ENCODE peak calls at places on chromosomes 16 and 17, in nine cellular contexts. T is spleen, W is GM23248, C is HAP-1, Q is stomach, B is mammary epithelial cell, Z is BJ, N is esophagus squamous epithelium, X is breast epithelium. G is an unnamed sample.
A peak's percentile ranks its signal among the peaks of the same experiment; 100 is the strongest.

GRCh38 chr17:48605991-48606891 is 1.5 kb upstream of the HOXB6 start:
- DNase-seq in T (peak; percentile 49), C (no peak), Z (no peak), W (no peak), N (no peak), Q (no peak), B (no peak), X (no peak), G (no peak)

GRCh38 chr16:48300391-48300856 is 53.1 kb upstream of the ABCC11 start:
- DNase-seq in W (peak; percentile 83), Q (no peak), Z (peak; percentile 61), N (no peak), C (no peak), X (no peak), T (no peak), B (no peak), G (no peak)

GRCh38 chr17:57099165-57099564 is 14.1 kb downstream of the AKAP1 start:
- DNase-seq in C (no peak), B (no peak), W (no peak), N (no peak), Q (no peak), T (no peak), Z (no peak), X (no peak), G (no peak)

GRCh38 chr16:74563828-74564263 is 43.1 kb downstream of the GLG1 start:
- DNase-seq in X (no peak), T (no peak), C (no peak), Q (peak; percentile 33), B (peak; percentile 50), Z (peak; percentile 28), N (no peak), W (peak; percentile 67), G (peak; percentile 57)

GRCh38 chr17:20171741-20172377 is 162.7 kb downstream of the SPECC1 start:
- DNase-seq in Q (peak; percentile 51), T (no peak), N (no peak), B (no peak), C (no peak), W (no peak), X (no peak), Z (no peak), G (peak; percentile 27)

GRCh38 chr16:81431554-81432353 is 12.9 kb upstream of the CMIP start:
- DNase-seq in T (no peak), Q (no peak), Z (peak; percentile 81), N (no peak), C (peak; percentile 68), X (no peak), W (peak; percentile 94), B (no peak), G (peak; percentile 62)

GRCh38 chr17:39181303-39181702 is 15.3 kb upstream of the ARL5C start:
- DNase-seq in T (no peak), Z (no peak), B (no peak), Q (no peak), W (no peak), C (no peak), X (no peak), N (no peak), G (no peak)

GRCh38 chr16:55832425-55832787 is 490 bp downstream of the CES1 start:
- DNase-seq in Q (no peak), W (no peak), B (no peak), T (no peak), Z (no peak), N (no peak), C (no peak), X (no peak), G (no peak)

GRCh38 chr16:49747654-49748053 is 108.3 kb downstream of the ZNF423 start:
- DNase-seq in Q (no peak), C (no peak), W (no peak), N (no peak), Z (no peak), B (no peak), T (no peak), X (no peak), G (no peak)

GRCh38 chr16:73083271-73083670 is 35.3 kb upstream of the ZFHX3 start:
- DNase-seq in W (no peak), B (no peak), Q (no peak), N (no peak), T (no peak), C (no peak), Z (no peak), X (no peak), G (no peak)

GRCh38 chr16:59154295-59154694 is 420.2 kb upstream of the GOT2 start:
- DNase-seq in B (no peak), X (no peak), C (no peak), Q (no peak), N (no peak), Z (no peak), W (no peak), T (no peak), G (no peak)

GRCh38 chr16:17211797-17212196 is 259.0 kb downstream of the XYLT1 start:
- DNase-seq in N (no peak), B (no peak), X (no peak), Q (no peak), W (peak; percentile 17), Z (no peak), C (no peak), T (no peak), G (no peak)

GRCh38 chr17:49779730-49780220 is 8.7 kb upstream of the KAT7 start:
- DNase-seq in N (no peak), C (no peak), B (peak; percentile 81), Z (peak; percentile 68), T (no peak), W (peak; percentile 95), Q (no peak), X (no peak), G (peak; percentile 67)

GRCh38 chr16:4918790-4919210 is 18.1 kb downstream of the PPL start:
- DNase-seq in Q (peak; percentile 67), N (no peak), T (no peak), Z (no peak), C (no peak), X (no peak), B (no peak), W (no peak), G (no peak)

GRCh38 chr17:45980855-45981254 is 18.2 kb upstream of the STH start:
- DNase-seq in T (peak; percentile 41), X (no peak), B (no peak), Q (no peak), N (no peak), C (no peak), Z (no peak), W (no peak), G (no peak)

GRCh38 chr17:80377798-80378197 is 37.2 kb upstream of the ENDOV start:
- DNase-seq in X (peak; percentile 37), Q (no peak), B (no peak), C (no peak), Z (no peak), W (no peak), N (no peak), T (peak; percentile 43), G (no peak)

DNA sequence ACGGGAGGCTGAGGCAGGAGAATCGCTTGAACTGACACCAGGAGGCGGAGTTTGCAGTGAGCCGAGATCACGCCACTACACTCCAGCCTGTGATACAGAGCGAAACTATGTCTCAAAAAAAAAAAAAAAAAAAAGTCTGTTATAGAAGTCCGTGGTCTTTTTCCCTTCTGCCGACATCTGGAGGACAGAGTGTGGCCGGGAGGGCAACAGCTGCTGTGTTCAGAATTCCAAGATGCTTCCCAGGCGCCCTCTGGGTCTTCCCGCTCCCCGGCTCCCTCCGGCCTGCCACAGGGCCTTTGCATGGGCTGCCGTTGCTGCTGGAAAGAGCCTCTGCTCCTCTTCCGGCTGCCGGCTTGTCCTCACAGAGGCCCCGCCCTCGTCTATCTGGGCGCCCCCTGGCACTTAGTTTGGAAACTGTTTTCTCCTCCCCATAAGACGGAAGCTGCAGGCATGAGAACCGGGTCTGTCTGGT is 2.4 kb upstream of the CACNA1H start:
- DNase-seq in X (no peak), N (no peak), Q (no peak), Z (peak; percentile 21), W (peak; percentile 59), T (no peak), B (no peak), C (peak; percentile 74), G (peak; percentile 54)
- H3K27me3 ChIP-seq in X (peaks cover 11% of the 10 kb centered on the region), N (peaks cover 63% of the 10 kb centered on the region), Q (peaks cover 56% of the 10 kb centered on the region), Z (peaks cover 10% of the 10 kb centered on the region), W (peaks cover 12% of the 10 kb centered on the region), T (peaks cover 22% of the 10 kb centered on the region), B (peaks cover 16% of the 10 kb centered on the region), C (no peaks in the 10 kb centered on the region), G (no peaks in the 10 kb centered on the region)

DNA sequence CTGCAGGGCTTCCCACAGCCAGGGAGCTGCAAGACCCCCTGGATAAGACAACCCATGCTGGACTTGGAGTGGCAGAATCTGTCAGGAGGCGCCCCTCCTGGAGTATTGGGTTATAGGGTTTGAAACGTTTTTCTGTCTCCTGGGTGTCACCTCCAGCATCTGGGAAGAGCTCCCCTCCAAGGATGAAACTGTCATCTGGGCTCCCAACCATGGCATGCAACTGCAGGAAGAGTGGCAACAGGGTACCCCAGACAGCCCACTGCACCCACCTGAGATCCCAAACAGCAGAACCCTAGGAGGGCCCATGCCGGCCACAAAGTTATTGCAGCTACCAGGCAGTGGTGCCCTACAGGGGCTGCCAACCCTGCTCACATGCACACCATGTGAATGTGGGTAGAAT is 636 bp upstream of the GSG1L start:
- DNase-seq in B (no peak), Q (no peak), C (no peak), X (no peak), W (no peak), Z (no peak), T (no peak), N (no peak), G (no peak)
- H3K27me3 ChIP-seq in B (peaks cover 31% of the 10 kb centered on the region), Q (peaks cover 71% of the 10 kb centered on the region), C (peaks cover 49% of the 10 kb centered on the region), X (peaks cover 4% of the 10 kb centered on the region), W (peaks cover 64% of the 10 kb centered on the region), Z (peaks cover 39% of the 10 kb centered on the region), T (peaks cover 24% of the 10 kb centered on the region), N (peaks cover 69% of the 10 kb centered on the region), G (peaks cover 62% of the 10 kb centered on the region)

DNA sequence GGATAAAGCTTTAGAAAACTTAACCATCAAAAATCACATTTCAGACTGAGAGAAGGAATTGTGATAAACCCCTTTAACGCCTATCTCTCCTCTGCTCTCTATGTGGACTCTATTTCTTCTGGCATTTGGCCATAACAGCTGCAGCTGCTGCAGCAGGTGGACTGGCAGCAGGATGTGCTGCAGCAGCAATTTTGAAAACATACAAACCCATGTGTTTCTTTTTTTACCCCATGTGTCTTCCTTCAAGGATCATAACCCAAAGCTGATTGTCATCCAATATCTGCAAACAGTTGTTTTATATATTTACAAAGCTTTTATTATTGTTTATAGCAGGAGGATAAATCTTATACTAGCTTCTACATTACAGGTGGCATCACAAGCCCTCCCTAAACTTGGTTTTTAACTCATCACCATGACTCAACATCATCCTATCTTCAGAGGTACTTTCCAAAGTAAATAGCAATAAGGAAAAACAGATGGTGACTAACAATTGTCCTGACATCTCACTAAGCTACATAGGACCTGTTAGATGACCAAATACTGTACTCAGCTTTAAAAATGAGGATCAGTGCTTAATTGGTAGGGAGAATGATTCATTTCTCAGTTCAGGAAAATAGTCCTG is 14.5 kb upstream of the KRTAP9-2 start:
- DNase-seq in X (no peak), W (peak; percentile 70), B (peak; percentile 71), T (no peak), Z (peak; percentile 52), Q (no peak), N (no peak), C (no peak), G (no peak)
- H3K27me3 ChIP-seq in X (no peaks in the 10 kb centered on the region), W (no peaks in the 10 kb centered on the region), B (peaks cover 2% of the 10 kb centered on the region), T (no peaks in the 10 kb centered on the region), Z (no peaks in the 10 kb centered on the region), Q (peaks cover 30% of the 10 kb centered on the region), N (peaks cover 28% of the 10 kb centered on the region), C (no peaks in the 10 kb centered on the region), G (no peaks in the 10 kb centered on the region)

DNA sequence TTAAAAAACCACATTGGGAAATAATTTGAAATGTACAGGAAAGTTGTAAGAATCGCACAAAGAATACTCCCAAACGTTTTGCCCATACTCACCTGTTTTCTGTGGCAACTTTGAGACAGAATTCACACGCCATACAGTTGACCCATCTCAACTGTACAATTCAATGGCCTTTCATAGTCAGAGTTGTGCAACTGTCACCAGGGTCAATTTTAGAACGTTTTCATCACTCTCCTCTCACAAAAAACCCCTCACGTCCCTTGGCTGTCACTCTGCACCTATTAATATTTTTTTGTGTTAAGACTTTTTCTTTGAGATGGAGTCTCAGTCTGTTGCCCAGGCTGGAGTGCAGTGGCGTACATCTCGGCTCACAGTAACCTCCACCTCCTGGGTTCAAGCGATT is 49.9 kb downstream of the IRF8 start:
- DNase-seq in W (no peak), T (no peak), Z (no peak), B (no peak), N (no peak), X (no peak), C (no peak), Q (no peak), G (no peak)
- H3K27me3 ChIP-seq in W (peaks cover 65% of the 10 kb centered on the region), T (no peaks in the 10 kb centered on the region), Z (peaks cover 19% of the 10 kb centered on the region), B (no peaks in the 10 kb centered on the region), N (peaks cover 88% of the 10 kb centered on the region), X (no peaks in the 10 kb centered on the region), C (peaks cover 15% of the 10 kb centered on the region), Q (peaks cover 29% of the 10 kb centered on the region), G (peaks cover 12% of the 10 kb centered on the region)